ENCODE peak calls at places on chromosomes 7 and 10, in seven cellular contexts. Q, I, L, E, J, V and U are unnamed samples.
A peak's percentile ranks its signal among the peaks of the same experiment; 100 is the strongest.

GRCh38 chr7:38932509-38933168 is 23.6 kb upstream of the VPS41 start:
- DNase-seq in Q (peak; percentile 78), I (peak; percentile 64), L (no peak), E (no peak), J (peak; percentile 47), V (peak; percentile 16), U (peak; percentile 34)

GRCh38 chr10:10796774-10797415 is 220.8 kb upstream of the CELF2 start:
- DNase-seq in Q (no peak), I (peak; percentile 65), L (no peak), E (no peak), J (no peak), V (peak; percentile 58), U (no peak)

GRCh38 chr7:46811529-46811928 is 770.4 kb downstream of the TNS3 start:
- DNase-seq in Q (no peak), I (peak; percentile 98), L (no peak), E (no peak), J (no peak), V (peak; percentile 73), U (peak; percentile 35)

GRCh38 chr10:775245-776075 is 86.0 kb upstream of the DIP2C start:
- DNase-seq in Q (no peak), I (peak; percentile 83), L (peak; percentile 37), E (no peak), J (no peak), V (no peak), U (no peak)

GRCh38 chr7:80548790-80549530 is 37.1 kb upstream of the GNAT3 start:
- DNase-seq in Q (no peak), I (peak; percentile 36), L (no peak), E (no peak), J (no peak), V (no peak), U (no peak)

GRCh38 chr10:88791924-88792323 is 10.6 kb upstream of the LIPM start:
- DNase-seq in Q (no peak), I (peak; percentile 54), L (no peak), E (no peak), J (no peak), V (peak; percentile 25), U (no peak)

GRCh38 chr10:27388761-27389399 is 115.2 kb upstream of the RAB18 start:
- DNase-seq in Q (no peak), I (peak; percentile 51), L (no peak), E (no peak), J (no peak), V (no peak), U (peak; percentile 39)

GRCh38 chr7:27994639-27995038 is 186.0 kb downstream of the JAZF1 start:
- DNase-seq in Q (no peak), I (peak; percentile 74), L (no peak), E (no peak), J (no peak), V (no peak), U (no peak)

GRCh38 chr10:73591935-73592699 is 975 bp upstream of the USP54 start:
- DNase-seq in Q (peak; percentile 32), I (peak; percentile 16), L (no peak), E (no peak), J (peak; percentile 70), V (peak; percentile 73), U (peak; percentile 30)

GRCh38 chr10:19480296-19480695 is 335.9 kb upstream of the PLXDC2 start:
- DNase-seq in Q (no peak), I (no peak), L (no peak), E (no peak), J (no peak), V (no peak), U (no peak)

GRCh38 chr7:137987968-137988367 is 13.9 kb downstream of the CREB3L2 start:
- DNase-seq in Q (no peak), I (no peak), L (no peak), E (no peak), J (no peak), V (no peak), U (no peak)

GRCh38 chr7:155283565-155284194 is 14.0 kb upstream of the INSIG1 start:
- DNase-seq in Q (no peak), I (no peak), L (no peak), E (no peak), J (no peak), V (no peak), U (no peak)

GRCh38 chr10:4131407-4132215 is 346.6 kb upstream of the KLF6 start:
- DNase-seq in Q (no peak), I (peak; percentile 90), L (no peak), E (no peak), J (peak; percentile 91), V (peak; percentile 84), U (no peak)

GRCh38 chr10:3805227-3805790 is 20.3 kb upstream of the KLF6 start:
- DNase-seq in Q (no peak), I (peak; percentile 96), L (peak; percentile 21), E (peak; percentile 51), J (peak; percentile 93), V (peak; percentile 91), U (no peak)

GRCh38 chr7:19915596-19915995 is 142.2 kb upstream of the TMEM196 start:
- DNase-seq in Q (no peak), I (no peak), L (no peak), E (no peak), J (no peak), V (no peak), U (no peak)

GRCh38 chr7:113394856-113395255 is 276.5 kb upstream of the SMIM30 start:
- DNase-seq in Q (no peak), I (no peak), L (no peak), E (no peak), J (no peak), V (no peak), U (no peak)

GRCh38 chr7:1287629-1288225 is 55.1 kb downstream of the UNCX start:
- DNase-seq in Q (peak; percentile 12), I (no peak), L (no peak), E (no peak), J (no peak), V (no peak), U (no peak)

GRCh38 chr7:2024227-2024918 is 208.4 kb downstream of the MAD1L1 start:
- DNase-seq in Q (peak; percentile 22), I (no peak), L (no peak), E (no peak), J (no peak), V (no peak), U (peak; percentile 11)

GRCh38 chr7:50303082-50303893 is 1.2 kb upstream of the IKZF1 start:
- DNase-seq in Q (peak; percentile 24), I (no peak), L (no peak), E (no peak), J (peak; percentile 35), V (no peak), U (no peak)

GRCh38 chr10:47164800-47165128 is 135.2 kb upstream of the GDF10 start:
- DNase-seq in Q (no peak), I (no peak), L (no peak), E (no peak), J (no peak), V (no peak), U (no peak)

GRCh38 chr10:42969909-42970308 is 107.0 kb upstream of the RET start:
- DNase-seq in Q (no peak), I (no peak), L (no peak), E (no peak), J (no peak), V (no peak), U (no peak)

GRCh38 chr7:6579446-6579845 is 2.2 kb downstream of the ZDHHC4 start:
- DNase-seq in Q (no peak), I (peak; percentile 54), L (no peak), E (no peak), J (no peak), V (no peak), U (no peak)

GRCh38 chr7:44372560-44373417 is 47.4 kb upstream of the CAMK2B start:
- DNase-seq in Q (no peak), I (peak; percentile 51), L (no peak), E (no peak), J (no peak), V (no peak), U (no peak)

GRCh38 chr7:102321351-102322201 is 34.7 kb downstream of the SPDYE6 start:
- DNase-seq in Q (no peak), I (peak; percentile 55), L (no peak), E (no peak), J (peak; percentile 20), V (no peak), U (no peak)

GRCh38 chr10:56633876-56634452 is 272.9 kb upstream of the ZWINT start:
- DNase-seq in Q (no peak), I (no peak), L (no peak), E (no peak), J (no peak), V (no peak), U (no peak)

DNA sequence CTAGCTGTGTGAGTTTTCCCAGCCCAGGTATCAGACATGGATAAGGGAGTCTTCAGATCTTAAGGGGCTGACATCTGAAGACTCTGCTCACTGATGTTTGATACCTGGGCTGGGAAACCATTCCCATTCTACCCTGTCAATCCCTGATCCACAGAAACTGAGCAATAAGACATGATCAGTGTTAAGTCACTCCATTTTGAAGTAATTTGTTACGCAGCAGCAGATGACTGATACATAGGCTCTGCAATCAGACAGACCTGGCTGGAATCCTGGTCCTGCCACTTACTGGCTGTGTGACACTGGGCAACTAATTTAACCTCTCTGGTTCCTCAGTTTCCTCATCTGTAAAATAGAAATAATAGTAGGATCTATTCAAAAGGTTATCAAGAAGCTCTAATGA is 6.6 kb downstream of the DCLRE1C start:
- DNase-seq in Q (no peak), I (no peak), L (no peak), E (no peak), J (no peak), V (no peak), U (no peak)
- H3K36me3 ChIP-seq in Q (no peaks in the 10 kb centered on the region), I (peaks cover 12% of the 10 kb centered on the region), L (peaks cover 20% of the 10 kb centered on the region), E (peaks cover 38% of the 10 kb centered on the region), J (peaks cover 49% of the 10 kb centered on the region), V (peaks cover 21% of the 10 kb centered on the region), U (peaks cover 64% of the 10 kb centered on the region)

GRCh38 chr7:158741294-158741666 is 36.7 kb upstream of the NCAPG2 start:
- DNase-seq in Q (no peak), I (no peak), L (no peak), E (no peak), J (no peak), V (no peak), U (no peak)

GRCh38 chr7:158742065-158742821 is 37.6 kb upstream of the NCAPG2 start:
- DNase-seq in Q (no peak), I (no peak), L (no peak), E (no peak), J (no peak), V (no peak), U (no peak)

GRCh38 chr7:158744070-158744469 is 39.5 kb upstream of the NCAPG2 start:
- DNase-seq in Q (no peak), I (no peak), L (no peak), E (no peak), J (no peak), V (no peak), U (no peak)

GRCh38 chr7:158745057-158745715 is 40.6 kb upstream of the NCAPG2 start:
- DNase-seq in Q (no peak), I (no peak), L (no peak), E (no peak), J (no peak), V (no peak), U (no peak)

GRCh38 chr7:158743219-158743618 is 38.6 kb upstream of the NCAPG2 start:
- DNase-seq in Q (no peak), I (no peak), L (no peak), E (no peak), J (no peak), V (no peak), U (no peak)
- H3K36me3 ChIP-seq in Q (peaks cover 13% of the 10 kb centered on the region), I (peaks cover 44% of the 10 kb centered on the region), L (peaks cover 81% of the 10 kb centered on the region), E (peaks cover 90% of the 10 kb centered on the region), J (peaks cover 90% of the 10 kb centered on the region), V (peaks cover 35% of the 10 kb centered on the region), U (peaks cover 81% of the 10 kb centered on the region)

GRCh38 chr7:141663081-141663510 is 38.9 kb downstream of the DENND11 start:
- DNase-seq in Q (peak; percentile 75), I (no peak), L (no peak), E (no peak), J (peak; percentile 65), V (peak; percentile 52), U (no peak)
- H3K36me3 ChIP-seq in Q (peaks cover 12% of the 10 kb centered on the region), I (peaks cover 5% of the 10 kb centered on the region), L (peaks cover 34% of the 10 kb centered on the region), E (peaks cover 45% of the 10 kb centered on the region), J (peaks cover 65% of the 10 kb centered on the region), V (no peaks in the 10 kb centered on the region), U (peaks cover 68% of the 10 kb centered on the region)

GRCh38 chr7:37329940-37330339 is 118.7 kb downstream of the ELMO1 start:
- DNase-seq in Q (no peak), I (no peak), L (no peak), E (no peak), J (no peak), V (no peak), U (no peak)
- H3K36me3 ChIP-seq in Q (no peaks in the 10 kb centered on the region), I (no peaks in the 10 kb centered on the region), L (no peaks in the 10 kb centered on the region), E (no peaks in the 10 kb centered on the region), J (peaks cover 24% of the 10 kb centered on the region), V (no peaks in the 10 kb centered on the region), U (no peaks in the 10 kb centered on the region)